ENCODE peak calls at places on chromosomes 5 and 9, in four cellular contexts. V, E, T and O are unnamed samples. For H3K4me1, the result is how much of the 10 kb centered on the place peaks cover.

GRCh38 chr9:98215821-98216220 is 23.4 kb upstream of the CORO2A start:
- DNase-seq in V (no peak), E (peak), T (no peak), O (no peak)

GRCh38 chr5:14250094-14250777 is 107.1 kb downstream of the TRIO start:
- DNase-seq in V (no peak), E (peak), T (no peak), O (no peak)

GRCh38 chr5:164649266-164649665 is 1143.8 kb downstream of the MAT2B start:
- DNase-seq in V (no peak), E (no peak), T (no peak), O (no peak)

GRCh38 chr9:131386258-131386657 is 7.6 kb upstream of the PRRC2B start:
- DNase-seq in V (no peak), E (no peak), T (no peak), O (no peak)

GRCh38 chr9:33750839-33751339 is 44.5 kb upstream of the PRSS3 start:
- DNase-seq in V (no peak), E (no peak), T (no peak), O (no peak)

GRCh38 chr5:173831196-173831914 is 56.8 kb upstream of the CPEB4 start:
- DNase-seq in V (no peak), E (no peak), T (no peak), O (no peak)

GRCh38 chr9:133569109-133569785 is 34.7 kb downstream of the ADAMTSL2 start:
- DNase-seq in V (no peak), E (no peak), T (no peak), O (no peak)

GRCh38 chr5:137248476-137248970 is 250.6 kb downstream of the SPOCK1 start:
- DNase-seq in V (peak), E (no peak), T (no peak), O (no peak)

GRCh38 chr9:117491491-117491890 is 76.6 kb upstream of the ASTN2 start:
- DNase-seq in V (no peak), E (no peak), T (no peak), O (no peak)

GRCh38 chr9:132026932-132027585 is 52.6 kb downstream of the MED27 start:
- DNase-seq in V (no peak), E (no peak), T (no peak), O (no peak)

GRCh38 chr9:73067074-73067473 is 84.6 kb upstream of the ANXA1 start:
- DNase-seq in V (no peak), E (no peak), T (no peak), O (no peak)

GRCh38 chr9:135478858-135479468 is 619 bp upstream of the PPP1R26 start:
- DNase-seq in V (no peak), E (peak), T (no peak), O (no peak)

GRCh38 chr9:126862461-126862830 is 2.0 kb downstream of the ZBTB34 start:
- DNase-seq in V (no peak), E (no peak), T (no peak), O (no peak)

GRCh38 chr5:173774212-173774850 is 113.8 kb upstream of the CPEB4 start:
- DNase-seq in V (no peak), E (no peak), T (no peak), O (no peak)

GRCh38 chr5:78364005-78364404 is 3.6 kb downstream of the SCAMP1 start:
- DNase-seq in V (no peak), E (no peak), T (no peak), O (no peak)

GRCh38 chr5:78359831-78360673 is at the start of gene SCAMP1:
- DNase-seq in V (peak), E (peak), T (peak), O (peak)

GRCh38 chr5:78361226-78361993 is 993 bp downstream of the SCAMP1 start:
- DNase-seq in V (no peak), E (peak), T (no peak), O (no peak)

GRCh38 chr5:78360674-78361225 is 333 bp downstream of the SCAMP1 start:
- DNase-seq in V (no peak), E (peak), T (peak), O (peak)

DNA sequence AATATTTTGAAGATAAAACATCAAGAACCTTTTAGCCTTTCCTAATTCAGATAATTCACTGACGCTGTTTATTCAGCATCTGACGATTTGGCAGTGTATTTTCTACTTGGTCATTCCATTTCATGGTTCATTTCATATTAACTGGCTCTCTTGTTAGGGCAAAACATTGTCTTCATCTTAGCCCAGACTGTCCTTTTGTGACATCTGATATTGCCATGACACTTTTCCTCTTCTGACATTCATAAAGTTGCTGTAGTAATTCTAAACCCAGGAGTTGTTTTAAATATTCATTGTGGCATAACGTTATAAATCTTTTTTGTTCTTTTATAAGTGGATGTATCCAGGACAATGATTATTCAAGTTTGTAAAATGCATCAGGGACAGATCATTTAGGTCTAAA is 1.8 kb downstream of the SCAMP1 start:
- DNase-seq in V (no peak), E (no peak), T (no peak), O (no peak)
- H3K27ac ChIP-seq in V (no peak), E (no peak), T (no peak), O (no peak)

DNA sequence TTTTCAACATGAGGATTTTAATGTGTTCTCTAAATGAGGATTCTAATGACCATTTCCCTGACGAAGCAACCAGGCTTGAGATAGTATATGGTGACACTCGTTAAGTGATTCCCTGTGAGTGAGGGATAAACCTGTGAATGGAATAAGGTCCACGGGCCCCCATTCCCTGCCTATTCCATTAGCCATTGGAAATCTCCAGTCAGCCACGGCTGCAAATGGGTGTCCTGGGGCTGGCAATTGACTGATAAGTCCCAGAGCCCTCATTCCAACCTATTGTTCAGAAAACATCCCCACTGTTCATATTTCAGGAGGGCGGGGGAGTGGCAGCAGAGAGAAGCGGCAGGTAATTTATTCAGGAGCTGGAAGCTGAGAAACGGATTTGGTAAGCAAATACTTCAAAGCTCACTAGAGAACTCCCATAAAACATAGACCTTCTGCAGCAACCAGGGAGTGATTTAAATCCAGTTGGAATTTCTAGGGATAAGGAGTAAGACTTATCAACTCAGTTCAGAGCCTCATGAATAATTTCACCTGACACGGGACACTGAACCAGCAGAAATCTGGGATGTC is 42.0 kb downstream of the TMEM174 start:
- DNase-seq in V (no peak), E (no peak), T (no peak), O (no peak)
- H3K4me3 ChIP-seq in V (no peak), E (no peak), T (no peak), O (no peak)

GRCh38 chr5:111983459-111983858 is 226.5 kb upstream of the NREP start:
- DNase-seq in V (no peak), E (no peak), T (no peak), O (no peak)
- H3K4me1 ChIP-seq in V (under half), E (under half), T (under half), O (under half)

GRCh38 chr9:121253821-121254471 is 14.0 kb upstream of the GSN start:
- DNase-seq in V (no peak), E (no peak), T (no peak), O (no peak)
- H3K27ac ChIP-seq in V (no peak), E (no peak), T (no peak), O (no peak)